ENCODE peak calls at places on chromosomes 5 and 9, in seven cellular contexts. One of them, this sample, is unnamed.

GRCh38 chr9:122370303-122370702 is 521 bp upstream of the PTGS1 start:
- DNase-seq in H1: no peak
- DNase-seq in uterus: no peak
- DNase-seq in heart right ventricle: peak; percentile 40
- DNase-seq in adrenal gland: no peak
- DNase-seq in NB4: peak; percentile 71
- DNase-seq in upper lobe of right lung: peak; percentile 76
- DNase-seq in this sample: no peak

GRCh38 chr5:172714491-172715420 is 56.2 kb downstream of the DUSP1 start:
- DNase-seq in H1: peak; percentile 88
- DNase-seq in uterus: peak; percentile 80
- DNase-seq in heart right ventricle: peak; percentile 76
- DNase-seq in adrenal gland: peak; percentile 87
- DNase-seq in NB4: peak; percentile 74
- DNase-seq in upper lobe of right lung: peak; percentile 90
- DNase-seq in this sample: no peak

GRCh38 chr5:6805835-6806234 is 92.6 kb downstream of the TENT4A start:
- DNase-seq in H1: no peak
- DNase-seq in uterus: no peak
- DNase-seq in heart right ventricle: no peak
- DNase-seq in adrenal gland: no peak
- DNase-seq in NB4: no peak
- DNase-seq in upper lobe of right lung: no peak
- DNase-seq in this sample: no peak

GRCh38 chr9:2159521-2160417 is 144.6 kb downstream of the SMARCA2 start:
- DNase-seq in H1: no peak
- DNase-seq in uterus: no peak
- DNase-seq in heart right ventricle: no peak
- DNase-seq in adrenal gland: peak; percentile 11
- DNase-seq in NB4: no peak
- DNase-seq in upper lobe of right lung: no peak
- DNase-seq in this sample: no peak

GRCh38 chr5:154220625-154221024 is 30.1 kb downstream of the GALNT10 start:
- DNase-seq in H1: no peak
- DNase-seq in uterus: no peak
- DNase-seq in heart right ventricle: no peak
- DNase-seq in adrenal gland: peak; percentile 63
- DNase-seq in NB4: no peak
- DNase-seq in upper lobe of right lung: no peak
- DNase-seq in this sample: peak; percentile 36

GRCh38 chr5:41193462-41194166 is 19.7 kb downstream of the C6 start:
- DNase-seq in H1: no peak
- DNase-seq in uterus: peak; percentile 97
- DNase-seq in heart right ventricle: peak; percentile 97
- DNase-seq in adrenal gland: peak; percentile 91
- DNase-seq in NB4: no peak
- DNase-seq in upper lobe of right lung: peak; percentile 95
- DNase-seq in this sample: peak; percentile 81

GRCh38 chr5:65105301-65105700 is 336.6 kb downstream of the CWC27 start:
- DNase-seq in H1: no peak
- DNase-seq in uterus: no peak
- DNase-seq in heart right ventricle: no peak
- DNase-seq in adrenal gland: no peak
- DNase-seq in NB4: no peak
- DNase-seq in upper lobe of right lung: no peak
- DNase-seq in this sample: no peak

GRCh38 chr5:40429258-40430111 is 250.2 kb upstream of the PTGER4 start:
- DNase-seq in H1: no peak
- DNase-seq in uterus: no peak
- DNase-seq in heart right ventricle: no peak
- DNase-seq in adrenal gland: peak; percentile 23
- DNase-seq in NB4: peak; percentile 42
- DNase-seq in upper lobe of right lung: no peak
- DNase-seq in this sample: peak; percentile 63

GRCh38 chr5:179370490-179371122 is 25.3 kb upstream of the ADAMTS2 start:
- DNase-seq in H1: no peak
- DNase-seq in uterus: no peak
- DNase-seq in heart right ventricle: no peak
- DNase-seq in adrenal gland: peak; percentile 4
- DNase-seq in NB4: no peak
- DNase-seq in upper lobe of right lung: peak; percentile 37
- DNase-seq in this sample: no peak

GRCh38 chr5:141094481-141095262 is at the start of gene PCDHB2:
- DNase-seq in H1: peak; percentile 84
- DNase-seq in uterus: no peak
- DNase-seq in heart right ventricle: no peak
- DNase-seq in adrenal gland: peak; percentile 9
- DNase-seq in NB4: peak; percentile 61
- DNase-seq in upper lobe of right lung: no peak
- DNase-seq in this sample: no peak

GRCh38 chr5:52801329-52801728 is 13.6 kb downstream of the ITGA1 start:
- DNase-seq in H1: no peak
- DNase-seq in uterus: no peak
- DNase-seq in heart right ventricle: no peak
- DNase-seq in adrenal gland: peak; percentile 30
- DNase-seq in NB4: peak; percentile 45
- DNase-seq in upper lobe of right lung: no peak
- DNase-seq in this sample: no peak

GRCh38 chr5:157184117-157184516 is 3.5 kb downstream of the ITK start:
- DNase-seq in H1: no peak
- DNase-seq in uterus: no peak
- DNase-seq in heart right ventricle: no peak
- DNase-seq in adrenal gland: no peak
- DNase-seq in NB4: no peak
- DNase-seq in upper lobe of right lung: no peak
- DNase-seq in this sample: no peak

GRCh38 chr9:121947683-121948300 is 145.3 kb downstream of the TTLL11 start:
- DNase-seq in H1: no peak
- DNase-seq in uterus: no peak
- DNase-seq in heart right ventricle: no peak
- DNase-seq in adrenal gland: no peak
- DNase-seq in NB4: no peak
- DNase-seq in upper lobe of right lung: no peak
- DNase-seq in this sample: no peak

GRCh38 chr5:145680744-145681143 is 154.4 kb downstream of the PRELID2 start:
- DNase-seq in H1: no peak
- DNase-seq in uterus: no peak
- DNase-seq in heart right ventricle: peak; percentile 18
- DNase-seq in adrenal gland: no peak
- DNase-seq in NB4: no peak
- DNase-seq in upper lobe of right lung: no peak
- DNase-seq in this sample: no peak

GRCh38 chr9:127351182-127352166 is 45.5 kb upstream of the SLC2A8 start:
- DNase-seq in H1: no peak
- DNase-seq in uterus: no peak
- DNase-seq in heart right ventricle: no peak
- DNase-seq in adrenal gland: no peak
- DNase-seq in NB4: no peak
- DNase-seq in upper lobe of right lung: no peak
- DNase-seq in this sample: no peak

GRCh38 chr5:33261305-33261704 is 179.5 kb upstream of the TARS1 start:
- DNase-seq in H1: no peak
- DNase-seq in uterus: no peak
- DNase-seq in heart right ventricle: no peak
- DNase-seq in adrenal gland: no peak
- DNase-seq in NB4: no peak
- DNase-seq in upper lobe of right lung: no peak
- DNase-seq in this sample: peak; percentile 72

GRCh38 chr9:534886-535285 is 306.6 kb upstream of the DMRT1 start:
- DNase-seq in H1: no peak
- DNase-seq in uterus: no peak
- DNase-seq in heart right ventricle: peak; percentile 26
- DNase-seq in adrenal gland: peak; percentile 62
- DNase-seq in NB4: no peak
- DNase-seq in upper lobe of right lung: no peak
- DNase-seq in this sample: no peak

GRCh38 chr5:55679556-55679955 is 32.6 kb downstream of the SLC38A9 start:
- DNase-seq in H1: no peak
- DNase-seq in uterus: no peak
- DNase-seq in heart right ventricle: no peak
- DNase-seq in adrenal gland: no peak
- DNase-seq in NB4: no peak
- DNase-seq in upper lobe of right lung: no peak
- DNase-seq in this sample: no peak

GRCh38 chr5:96726802-96727201 is 64.6 kb downstream of the CAST start:
- DNase-seq in H1: no peak
- DNase-seq in uterus: no peak
- DNase-seq in heart right ventricle: no peak
- DNase-seq in adrenal gland: no peak
- DNase-seq in NB4: no peak
- DNase-seq in upper lobe of right lung: no peak
- DNase-seq in this sample: no peak

GRCh38 chr9:73548201-73548600 is 396.5 kb downstream of the ANXA1 start:
- DNase-seq in H1: no peak
- DNase-seq in uterus: no peak
- DNase-seq in heart right ventricle: no peak
- DNase-seq in adrenal gland: no peak
- DNase-seq in NB4: no peak
- DNase-seq in upper lobe of right lung: no peak
- DNase-seq in this sample: no peak

GRCh38 chr5:28397502-28397941 is 1359.1 kb upstream of the CDH9 start:
- DNase-seq in H1: no peak
- DNase-seq in uterus: no peak
- DNase-seq in heart right ventricle: no peak
- DNase-seq in adrenal gland: no peak
- DNase-seq in NB4: no peak
- DNase-seq in upper lobe of right lung: no peak
- DNase-seq in this sample: no peak

GRCh38 chr9:28808042-28808441 is 1234.8 kb upstream of the C9orf72 start:
- DNase-seq in H1: no peak
- DNase-seq in uterus: no peak
- DNase-seq in heart right ventricle: no peak
- DNase-seq in adrenal gland: no peak
- DNase-seq in NB4: peak; percentile 20
- DNase-seq in upper lobe of right lung: no peak
- DNase-seq in this sample: peak; percentile 56

GRCh38 chr9:21690561-21690960 is 111.9 kb upstream of the MTAP start:
- DNase-seq in H1: no peak
- DNase-seq in uterus: no peak
- DNase-seq in heart right ventricle: no peak
- DNase-seq in adrenal gland: no peak
- DNase-seq in NB4: no peak
- DNase-seq in upper lobe of right lung: no peak
- DNase-seq in this sample: no peak

GRCh38 chr5:78328585-78329173 is 31.7 kb upstream of the SCAMP1 start:
- DNase-seq in H1: no peak
- DNase-seq in uterus: no peak
- DNase-seq in heart right ventricle: no peak
- DNase-seq in adrenal gland: no peak
- DNase-seq in NB4: peak; percentile 35
- DNase-seq in upper lobe of right lung: no peak
- DNase-seq in this sample: peak; percentile 36

GRCh38 chr5:134738963-134739661 is 764 bp downstream of the CAMLG start:
- DNase-seq in H1: peak; percentile 57
- DNase-seq in uterus: no peak
- DNase-seq in heart right ventricle: no peak
- DNase-seq in adrenal gland: peak; percentile 22
- DNase-seq in NB4: peak; percentile 69
- DNase-seq in upper lobe of right lung: peak; percentile 47
- DNase-seq in this sample: peak; percentile 17

GRCh38 chr5:137141779-137142178 is 357.3 kb downstream of the SPOCK1 start:
- DNase-seq in H1: no peak
- DNase-seq in uterus: no peak
- DNase-seq in heart right ventricle: no peak
- DNase-seq in adrenal gland: no peak
- DNase-seq in NB4: peak; percentile 46
- DNase-seq in upper lobe of right lung: no peak
- DNase-seq in this sample: peak; percentile 82

GRCh38 chr9:89999534-90000370 is 394.9 kb downstream of the GADD45G start:
- DNase-seq in H1: no peak
- DNase-seq in uterus: peak; percentile 49
- DNase-seq in heart right ventricle: peak; percentile 76
- DNase-seq in adrenal gland: peak; percentile 90
- DNase-seq in NB4: peak; percentile 63
- DNase-seq in upper lobe of right lung: peak; percentile 84
- DNase-seq in this sample: peak; percentile 29
- H3K4me3 ChIP-seq in H1: no peak overlapping the region
- H3K4me3 ChIP-seq in uterus: peak overlapping the region; percentile 3
- H3K4me3 ChIP-seq in heart right ventricle: peak overlapping the region; percentile 13
- H3K4me3 ChIP-seq in adrenal gland: no peak overlapping the region
- H3K4me3 ChIP-seq in NB4: no peak overlapping the region
- H3K4me3 ChIP-seq in upper lobe of right lung: peak overlapping the region; percentile 25
- H3K4me3 ChIP-seq in this sample: peak overlapping the region; percentile 14

DNA sequence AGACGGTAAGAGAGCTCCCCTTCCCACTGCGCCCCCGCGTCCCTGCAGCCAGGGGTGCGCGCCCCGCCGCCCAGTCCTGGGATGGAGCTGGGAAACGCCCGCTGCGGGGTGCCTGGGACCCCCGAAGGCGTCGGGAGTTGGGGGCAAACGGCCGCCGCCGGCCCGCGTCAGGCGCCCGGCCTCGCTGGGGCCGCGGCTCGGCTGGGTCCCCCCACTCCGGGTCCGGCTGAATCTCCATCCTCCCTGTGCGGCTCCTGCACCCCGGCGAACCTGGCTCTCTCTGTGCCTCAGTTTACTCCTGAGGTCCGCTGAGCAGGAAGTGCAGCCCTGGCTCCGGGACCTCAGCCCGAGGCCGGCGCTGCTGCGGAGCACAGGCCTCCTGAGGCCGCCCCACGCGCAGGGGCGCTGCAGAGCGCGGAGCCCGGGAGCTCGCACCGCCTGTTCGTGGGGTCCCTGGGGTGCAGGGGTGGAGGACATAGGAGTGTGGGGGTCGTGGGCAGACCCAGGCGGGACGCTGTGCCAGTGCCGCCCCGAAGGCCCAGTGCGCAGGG is 13.9 kb upstream of the TMEM250 start:
- DNase-seq in H1: no peak
- DNase-seq in uterus: no peak
- DNase-seq in heart right ventricle: no peak
- DNase-seq in adrenal gland: no peak
- DNase-seq in NB4: no peak
- DNase-seq in upper lobe of right lung: no peak
- DNase-seq in this sample: no peak
- H3K4me3 ChIP-seq in H1: peak overlapping the region; percentile 65
- H3K4me3 ChIP-seq in uterus: no peak overlapping the region
- H3K4me3 ChIP-seq in heart right ventricle: no peak overlapping the region
- H3K4me3 ChIP-seq in adrenal gland: no peak overlapping the region
- H3K4me3 ChIP-seq in NB4: no peak overlapping the region
- H3K4me3 ChIP-seq in upper lobe of right lung: no peak overlapping the region
- H3K4me3 ChIP-seq in this sample: peak overlapping the region; percentile 14

GRCh38 chr9:136695435-136695895 is 8.2 kb upstream of the AGPAT2 start:
- DNase-seq in H1: no peak
- DNase-seq in uterus: no peak
- DNase-seq in heart right ventricle: peak; percentile 33
- DNase-seq in adrenal gland: no peak
- DNase-seq in NB4: no peak
- DNase-seq in upper lobe of right lung: peak; percentile 92
- DNase-seq in this sample: no peak
- H3K4me3 ChIP-seq in H1: no peak overlapping the region
- H3K4me3 ChIP-seq in uterus: no peak overlapping the region
- H3K4me3 ChIP-seq in heart right ventricle: no peak overlapping the region
- H3K4me3 ChIP-seq in adrenal gland: no peak overlapping the region
- H3K4me3 ChIP-seq in NB4: no peak overlapping the region
- H3K4me3 ChIP-seq in upper lobe of right lung: no peak overlapping the region
- H3K4me3 ChIP-seq in this sample: no peak overlapping the region

DNA sequence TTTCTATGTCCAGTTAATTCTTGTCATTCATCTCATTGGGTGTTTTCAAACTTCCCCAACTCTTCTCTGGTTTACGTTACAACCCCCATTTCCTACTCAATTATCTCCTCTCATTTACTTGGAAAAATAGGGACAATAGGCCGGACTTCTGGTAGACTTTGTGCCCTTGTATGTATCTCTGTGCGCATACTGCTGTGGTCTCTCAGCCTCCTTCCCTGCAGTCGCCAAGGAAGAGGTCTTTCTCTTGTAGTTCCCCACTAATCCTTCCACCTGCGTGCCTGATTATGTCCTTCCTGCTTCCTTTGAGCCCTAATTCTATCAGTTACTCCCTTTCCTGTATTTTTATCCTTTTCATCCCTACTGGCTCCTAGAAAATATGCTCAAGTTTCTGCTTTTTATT is 176.3 kb downstream of the GDNF start:
- DNase-seq in H1: no peak
- DNase-seq in uterus: no peak
- DNase-seq in heart right ventricle: no peak
- DNase-seq in adrenal gland: no peak
- DNase-seq in NB4: no peak
- DNase-seq in upper lobe of right lung: no peak
- DNase-seq in this sample: no peak
- H3K4me3 ChIP-seq in H1: no peak overlapping the region
- H3K4me3 ChIP-seq in uterus: no peak overlapping the region
- H3K4me3 ChIP-seq in heart right ventricle: no peak overlapping the region
- H3K4me3 ChIP-seq in adrenal gland: no peak overlapping the region
- H3K4me3 ChIP-seq in NB4: no peak overlapping the region
- H3K4me3 ChIP-seq in upper lobe of right lung: no peak overlapping the region
- H3K4me3 ChIP-seq in this sample: no peak overlapping the region

This sample was measured in skeletal muscle cell.